ENCODE peak calls at places on chromosomes 13 and 19, in six cellular contexts. W is GM12878, X is left ventricle myocardium inferior, P is foreskin fibroblast, R is cardiac muscle cell, B is epithelial cell of esophagus. I is an unnamed sample.

GRCh38 chr19:27776020-27776419 is 1436.9 kb downstream of the UQCRFS1 start:
- DNase-seq in W (no peak), X (no peak), P (peak), R (no peak), B (peak), I (no peak)

GRCh38 chr19:30003862-30004261 is 61.8 kb downstream of the URI1 start:
- DNase-seq in W (no peak), X (no peak), P (no peak), R (no peak), B (no peak), I (no peak)

GRCh38 chr19:5681446-5682292 is 842 bp downstream of the HSD11B1L start:
- DNase-seq in W (no peak), X (no peak), P (no peak), R (no peak), B (no peak), I (no peak)

GRCh38 chr19:2475018-2475701 is 767 bp upstream of the GADD45B start:
- DNase-seq in W (no peak), X (peak), P (peak), R (peak), B (peak), I (no peak)

GRCh38 chr19:7789447-7789846 is 26.4 kb downstream of the CLEC4M start:
- DNase-seq in W (no peak), X (no peak), P (no peak), R (no peak), B (no peak), I (no peak)

GRCh38 chr19:9306443-9306842 is 3.2 kb downstream of the ZNF699 start:
- DNase-seq in W (no peak), X (no peak), P (peak), R (no peak), B (peak), I (peak)

GRCh38 chr19:8269724-8270123 is 38.4 kb downstream of the CD320 start:
- DNase-seq in W (no peak), X (no peak), P (no peak), R (no peak), B (no peak), I (no peak)

GRCh38 chr13:91401916-91402315 is 3.5 kb downstream of the GPC5 start:
- DNase-seq in W (no peak), X (no peak), P (no peak), R (no peak), B (no peak), I (no peak)

GRCh38 chr13:89255844-89256406 is 1584.8 kb downstream of the SLITRK5 start:
- DNase-seq in W (no peak), X (no peak), P (no peak), R (peak), B (no peak), I (no peak)

GRCh38 chr13:55341891-55342290 is 1798.8 kb upstream of the PRR20A start:
- DNase-seq in W (no peak), X (no peak), P (no peak), R (no peak), B (no peak), I (no peak)

GRCh38 chr13:94389544-94390351 is 89.7 kb downstream of the DCT start:
- DNase-seq in W (no peak), X (no peak), P (peak), R (no peak), B (no peak), I (peak)

GRCh38 chr19:11265785-11266236 is 3.5 kb upstream of the DOCK6 start:
- DNase-seq in W (no peak), X (no peak), P (peak), R (no peak), B (peak), I (no peak)

GRCh38 chr13:100588350-100589177 is at the start of gene GGACT:
- DNase-seq in W (peak), X (peak), P (peak), R (peak), B (peak), I (no peak)

GRCh38 chr19:959935-960502 is 24.1 kb upstream of the WDR18 start:
- DNase-seq in W (no peak), X (no peak), P (no peak), R (peak), B (no peak), I (no peak)

GRCh38 chr19:39934584-39935233 is at the start of gene FCGBP:
- DNase-seq in W (no peak), X (no peak), P (no peak), R (no peak), B (no peak), I (no peak)

GRCh38 chr13:52924241-52925148 is 76.1 kb upstream of the PCDH8 start:
- DNase-seq in W (no peak), X (no peak), P (no peak), R (peak), B (no peak), I (no peak)

GRCh38 chr13:103130681-103131210 is 64.5 kb upstream of the SLC10A2 start:
- DNase-seq in W (peak), X (no peak), P (no peak), R (no peak), B (peak), I (no peak)

GRCh38 chr19:20278342-20278741 is 111.3 kb downstream of the ZNF486 start:
- DNase-seq in W (no peak), X (no peak), P (peak), R (no peak), B (peak), I (no peak)

GRCh38 chr13:37481005-37481857 is 117.3 kb downstream of the POSTN start:
- DNase-seq in W (no peak), X (no peak), P (no peak), R (no peak), B (peak), I (peak)

GRCh38 chr13:104043184-104043583 is 977.0 kb upstream of the SLC10A2 start:
- DNase-seq in W (no peak), X (no peak), P (no peak), R (no peak), B (peak), I (no peak)

GRCh38 chr19:11096210-11096841 is 7.1 kb downstream of the LDLR start:
- DNase-seq in W (peak), X (peak), P (no peak), R (no peak), B (peak), I (no peak)

GRCh38 chr19:55314396-55314795 is 10.7 kb downstream of the TMEM150B start:
- DNase-seq in W (no peak), X (no peak), P (no peak), R (no peak), B (no peak), I (no peak)

GRCh38 chr13:49553888-49554287 is 31.5 kb downstream of the RCBTB1 start:
- DNase-seq in W (no peak), X (no peak), P (no peak), R (no peak), B (no peak), I (no peak)

GRCh38 chr13:109145631-109146030 is 516.2 kb downstream of the MYO16 start:
- DNase-seq in W (no peak), X (no peak), P (peak), R (peak), B (peak), I (no peak)

GRCh38 chr19:3471954-3472655 is 8.2 kb downstream of the SMIM24 start:
- DNase-seq in W (no peak), X (peak), P (no peak), R (peak), B (no peak), I (no peak)

GRCh38 chr13:97018029-97018819 is 23.9 kb upstream of the OXGR1 start:
- DNase-seq in W (no peak), X (no peak), P (peak), R (peak), B (peak), I (no peak)

GRCh38 chr19:42422576-42423461 is 4.4 kb downstream of the LIPE start:
- DNase-seq in W (no peak), X (no peak), P (no peak), R (peak), B (peak), I (no peak)

GRCh38 chr13:107373551-107373950 is 805.6 kb upstream of the ARGLU1 start:
- DNase-seq in W (no peak), X (no peak), P (no peak), R (peak), B (peak), I (peak)

DNA sequence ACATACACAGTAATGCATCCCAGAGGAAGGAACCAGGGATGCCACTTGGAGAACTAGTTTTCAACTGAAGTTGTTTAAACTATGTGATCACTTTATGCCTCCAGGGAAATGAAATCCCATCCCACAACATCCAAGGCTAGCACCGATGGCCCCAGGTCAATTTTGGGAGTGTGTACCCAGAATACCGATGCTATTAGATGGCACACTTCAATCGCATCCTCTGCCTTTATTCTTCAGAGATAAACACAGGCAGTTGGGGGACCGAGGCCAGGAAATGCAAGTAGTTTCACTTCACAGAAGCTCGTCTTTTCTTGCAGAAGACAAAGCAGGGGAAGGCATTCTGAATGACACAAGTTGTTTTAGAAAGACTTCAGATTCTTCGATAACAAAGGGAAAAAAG is 13.8 kb downstream of the STK24 start:
- DNase-seq in W (no peak), X (no peak), P (no peak), R (no peak), B (no peak), I (no peak)
- H3K4me3 ChIP-seq in W (peak), X (no peak), P (no peak), R (no peak), B (no peak), I (no peak)

DNA sequence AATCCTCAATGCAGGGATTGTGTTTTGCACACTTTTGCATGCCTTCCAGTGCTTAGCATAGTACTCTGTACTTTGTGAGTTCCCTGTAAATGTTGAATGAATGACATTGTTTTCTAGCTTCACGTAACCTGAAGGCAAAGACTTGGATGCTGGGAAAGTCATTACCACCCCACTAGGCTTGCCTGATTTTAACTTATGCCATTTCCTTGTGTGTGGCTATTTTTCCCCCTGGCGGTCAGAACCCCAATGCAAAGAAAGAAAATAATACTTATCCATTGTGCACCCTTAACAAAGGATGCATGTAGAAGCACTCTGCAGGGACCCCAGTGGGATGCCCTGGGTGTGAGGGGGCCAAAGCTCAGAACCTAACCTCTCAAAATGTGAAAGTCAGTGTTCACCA is 1.2 kb upstream of the ENOX1 start:
- DNase-seq in W (no peak), X (no peak), P (peak), R (no peak), B (peak), I (no peak)
- H3K4me3 ChIP-seq in W (no peak), X (no peak), P (no peak), R (no peak), B (no peak), I (peak)

DNA sequence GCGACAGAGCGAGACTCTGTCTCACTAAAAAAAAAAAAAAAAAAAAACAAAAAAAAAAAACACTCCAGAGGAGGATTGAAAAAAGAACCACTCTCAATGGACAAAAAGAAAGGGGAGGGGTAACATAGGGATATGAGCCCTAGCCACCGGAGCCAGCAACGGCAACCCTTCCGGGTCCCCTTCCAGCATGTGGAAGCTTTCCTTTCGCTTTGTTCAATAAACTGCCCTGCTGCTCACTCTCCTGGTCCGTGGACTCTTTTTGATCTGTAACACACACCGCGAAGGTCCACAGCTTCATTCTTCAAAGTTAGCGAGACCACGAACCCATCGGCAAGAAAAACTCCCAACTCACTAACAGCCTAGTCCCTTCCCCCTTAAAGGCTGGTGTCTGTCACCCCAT is 1.0 kb upstream of the REX1BD start:
- DNase-seq in W (no peak), X (no peak), P (no peak), R (no peak), B (no peak), I (no peak)
- H3K4me3 ChIP-seq in W (peak), X (no peak), P (no peak), R (no peak), B (no peak), I (no peak)

DNA sequence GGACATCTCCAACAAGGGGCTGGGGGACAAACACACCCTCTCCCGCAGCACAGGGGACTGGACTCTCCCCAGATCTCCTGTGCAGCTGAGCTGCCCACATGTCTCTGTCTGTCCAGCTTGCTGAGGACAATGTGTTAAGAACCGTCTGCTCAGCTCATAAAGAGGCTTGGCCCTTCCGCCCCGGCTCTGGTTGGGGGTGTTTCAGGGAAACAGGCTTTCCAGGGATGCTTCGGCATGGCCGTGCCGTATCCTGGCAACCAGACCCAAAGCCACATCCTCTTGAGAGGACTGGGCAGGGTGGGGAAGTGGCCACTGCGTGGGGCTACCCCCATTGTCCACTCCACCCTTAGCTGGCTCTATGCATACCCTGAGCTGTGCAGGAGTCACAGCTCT is 41.1 kb upstream of the CHST8 start:
- DNase-seq in W (no peak), X (no peak), P (no peak), R (no peak), B (no peak), I (no peak)
- H3K4me3 ChIP-seq in W (no peak), X (no peak), P (no peak), R (no peak), B (no peak), I (no peak)

GRCh38 chr19:53897459-53897858 is 11.6 kb upstream of the CACNG7 start:
- DNase-seq in W (no peak), X (no peak), P (no peak), R (no peak), B (no peak), I (no peak)

GRCh38 chr19:53896682-53897081 is 12.4 kb upstream of the CACNG7 start:
- DNase-seq in W (no peak), X (no peak), P (no peak), R (no peak), B (no peak), I (no peak)

GRCh38 chr19:53898680-53899341 is 10.3 kb upstream of the CACNG7 start:
- DNase-seq in W (no peak), X (no peak), P (no peak), R (no peak), B (no peak), I (no peak)

GRCh38 chr19:53900191-53900860 is 8.8 kb upstream of the CACNG7 start:
- DNase-seq in W (no peak), X (no peak), P (no peak), R (no peak), B (no peak), I (no peak)

DNA sequence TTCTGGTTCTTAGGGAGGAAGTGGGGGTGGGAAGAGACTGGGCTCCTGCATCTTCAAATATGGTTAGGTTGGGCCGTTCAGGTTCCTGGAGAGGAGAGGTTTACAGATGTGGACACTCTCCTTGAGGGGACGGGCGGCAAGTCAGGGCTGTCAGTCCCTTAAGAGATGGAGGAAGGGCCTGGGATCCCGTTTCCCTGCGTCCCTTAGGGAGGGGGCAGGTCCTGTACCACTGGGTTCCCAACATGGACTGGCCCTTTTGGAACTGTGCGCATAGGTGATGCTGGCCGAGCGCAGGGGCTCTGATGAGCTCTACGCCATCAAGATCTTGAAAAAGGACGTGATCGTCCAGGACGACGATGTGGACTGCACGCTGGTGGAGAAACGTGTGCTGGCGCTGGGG is 10.9 kb upstream of the CACNG7 start:
- DNase-seq in W (no peak), X (no peak), P (no peak), R (no peak), B (no peak), I (no peak)
- H3K4me3 ChIP-seq in W (no peak), X (no peak), P (no peak), R (no peak), B (no peak), I (no peak)

DNA sequence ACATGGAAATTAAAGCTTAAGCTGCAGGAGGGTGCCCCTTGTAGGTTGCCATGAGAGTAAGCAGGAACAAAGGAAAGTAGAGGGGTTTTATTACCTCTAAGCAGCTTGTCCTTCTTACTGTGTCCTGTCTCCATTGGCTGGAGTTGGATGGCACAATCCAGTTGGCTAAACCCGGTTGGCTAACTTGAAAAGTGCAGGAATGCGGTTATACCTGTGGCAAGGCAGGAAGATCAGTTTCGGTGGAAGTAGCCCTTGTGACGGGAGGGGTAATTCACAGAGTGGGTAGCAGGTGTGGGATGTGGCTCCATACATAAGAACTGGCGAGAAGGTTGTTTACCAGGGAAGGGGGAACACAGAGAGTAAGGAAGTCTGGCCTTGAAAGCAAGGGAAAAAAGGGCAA is 3.2 kb downstream of the ZNF726 start:
- DNase-seq in W (no peak), X (no peak), P (no peak), R (no peak), B (peak), I (no peak)
- H3K4me3 ChIP-seq in W (no peak), X (no peak), P (no peak), R (no peak), B (no peak), I (no peak)